ENCODE peak calls at places on chromosomes 12 and 14, in four cellular contexts. One of them, this sample, is unnamed.
A peak's percentile ranks its signal among the peaks of the same experiment; 100 is the strongest.

GRCh38 chr12:52260351-52261210 is 13.9 kb upstream of the KRT86 start:
- DNase-seq in psoas muscle: no peak
- DNase-seq in A549: no peak
- DNase-seq in lower lobe of right lung: no peak
- DNase-seq in this sample: no peak

GRCh38 chr12:57483466-57483865 is 3.8 kb upstream of the ARHGAP9 start:
- DNase-seq in lower lobe of right lung: no peak
- DNase-seq in psoas muscle: peak; percentile 19
- DNase-seq in A549: no peak
- DNase-seq in this sample: no peak

GRCh38 chr12:47087088-47087688 is 7.4 kb upstream of the AMIGO2 start:
- DNase-seq in A549: peak; percentile 31
- DNase-seq in psoas muscle: no peak
- DNase-seq in lower lobe of right lung: no peak
- DNase-seq in this sample: no peak

GRCh38 chr12:71686658-71687025 is 760 bp downstream of the TMEM19 start:
- DNase-seq in psoas muscle: no peak
- DNase-seq in A549: no peak
- DNase-seq in lower lobe of right lung: no peak
- DNase-seq in this sample: no peak

GRCh38 chr12:32233568-32233967 is 126.9 kb downstream of the BICD1 start:
- DNase-seq in lower lobe of right lung: no peak
- DNase-seq in A549: no peak
- DNase-seq in psoas muscle: no peak
- DNase-seq in this sample: no peak

GRCh38 chr12:68203460-68203875 is 22.1 kb downstream of the IL26 start:
- DNase-seq in psoas muscle: no peak
- DNase-seq in A549: no peak
- DNase-seq in lower lobe of right lung: no peak
- DNase-seq in this sample: no peak

GRCh38 chr12:52821826-52822660 is 8.1 kb upstream of the KRT4 start:
- DNase-seq in psoas muscle: no peak
- DNase-seq in lower lobe of right lung: no peak
- DNase-seq in A549: peak; percentile 57
- DNase-seq in this sample: no peak

GRCh38 chr12:75738486-75738885 is 227.1 kb upstream of the KRR1 start:
- DNase-seq in A549: no peak
- DNase-seq in psoas muscle: no peak
- DNase-seq in lower lobe of right lung: no peak
- DNase-seq in this sample: no peak

GRCh38 chr14:54329082-54329695 is 67.6 kb upstream of the CDKN3 start:
- DNase-seq in lower lobe of right lung: no peak
- DNase-seq in A549: peak; percentile 70
- DNase-seq in psoas muscle: no peak
- DNase-seq in this sample: peak; percentile 19

DNA sequence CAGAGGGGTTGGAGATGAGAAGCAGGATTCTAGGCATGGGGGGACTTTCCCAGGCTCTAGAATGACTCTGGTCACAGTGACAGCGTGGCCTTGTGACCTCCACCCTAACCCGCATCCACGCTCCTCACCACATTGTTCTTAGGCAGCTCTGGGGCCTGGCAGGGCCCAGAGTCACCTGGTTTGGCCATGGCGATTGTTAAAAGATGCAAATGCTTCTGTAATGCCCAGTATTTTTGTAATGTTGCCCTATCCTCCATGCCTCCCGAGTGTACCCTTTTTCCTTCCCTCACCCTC is 19.1 kb upstream of the EML1 start:
- DNase-seq in lower lobe of right lung: no peak
- DNase-seq in psoas muscle: no peak
- DNase-seq in A549: no peak
- DNase-seq in this sample: no peak
- TF ChIP-seq CTCF in lower lobe of right lung: no peak
- TF ChIP-seq CTCF in psoas muscle: no peak
- TF ChIP-seq CTCF in A549: no peak
- TF ChIP-seq CTCF in this sample: no peak

GRCh38 chr12:120856980-120857379 is 47.2 kb downstream of the SPPL3 start:
- DNase-seq in psoas muscle: no peak
- DNase-seq in lower lobe of right lung: no peak
- DNase-seq in A549: no peak
- DNase-seq in this sample: no peak
- H3K4me1 ChIP-seq in psoas muscle: peaks cover 35% of the 10 kb centered on the region
- H3K4me1 ChIP-seq in lower lobe of right lung: peaks cover 23% of the 10 kb centered on the region
- H3K4me1 ChIP-seq in A549: peaks cover 6% of the 10 kb centered on the region
- H3K4me1 ChIP-seq in this sample: peaks cover 57% of the 10 kb centered on the region

DNA sequence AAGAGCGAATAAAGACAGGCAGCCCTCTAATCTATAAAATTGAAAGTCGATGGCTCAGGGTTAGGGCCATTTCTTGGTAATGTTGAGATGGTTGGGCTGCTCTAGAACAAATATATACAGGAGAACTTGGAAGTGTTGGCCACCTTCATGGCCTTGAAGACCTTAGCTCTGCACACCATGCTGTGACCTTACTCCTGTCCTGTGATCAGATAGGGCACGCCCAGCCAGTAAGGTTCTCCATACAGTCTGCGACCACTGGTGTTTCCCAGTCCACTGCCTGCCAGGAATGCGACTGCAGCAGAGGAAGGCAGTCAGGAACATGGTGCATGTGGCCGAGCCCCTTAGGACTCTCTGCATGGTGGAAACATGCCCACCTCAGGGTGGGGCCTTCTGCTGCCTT is 73.2 kb upstream of the PSMA6 start:
- DNase-seq in lower lobe of right lung: no peak
- DNase-seq in A549: no peak
- DNase-seq in psoas muscle: no peak
- DNase-seq in this sample: no peak
- TF ChIP-seq CTCF in lower lobe of right lung: no peak
- TF ChIP-seq CTCF in A549: no peak
- TF ChIP-seq CTCF in psoas muscle: no peak
- TF ChIP-seq CTCF in this sample: no peak

GRCh38 chr14:21106191-21106505 is 5.3 kb downstream of the TMEM253 start:
- DNase-seq in A549: peak; percentile 41
- DNase-seq in lower lobe of right lung: no peak
- DNase-seq in psoas muscle: no peak
- DNase-seq in this sample: no peak

GRCh38 chr14:21106506-21107359 is 5.9 kb downstream of the TMEM253 start:
- DNase-seq in lower lobe of right lung: peak; percentile 84
- DNase-seq in psoas muscle: peak; percentile 89
- DNase-seq in A549: peak; percentile 87
- DNase-seq in this sample: peak; percentile 83

GRCh38 chr14:21109377-21110260 is 8.8 kb downstream of the TMEM253 start:
- DNase-seq in A549: no peak
- DNase-seq in lower lobe of right lung: no peak
- DNase-seq in psoas muscle: no peak
- DNase-seq in this sample: no peak

GRCh38 chr14:21107360-21107781 is 6.5 kb downstream of the TMEM253 start:
- DNase-seq in lower lobe of right lung: no peak
- DNase-seq in A549: peak; percentile 73
- DNase-seq in psoas muscle: no peak
- DNase-seq in this sample: no peak

GRCh38 chr14:21108791-21109190 is 7.9 kb downstream of the TMEM253 start:
- DNase-seq in psoas muscle: no peak
- DNase-seq in lower lobe of right lung: no peak
- DNase-seq in A549: no peak
- DNase-seq in this sample: no peak
- H3K4me1 ChIP-seq in psoas muscle: peaks cover 20% of the 10 kb centered on the region
- H3K4me1 ChIP-seq in lower lobe of right lung: peaks cover 31% of the 10 kb centered on the region
- H3K4me1 ChIP-seq in A549: peaks cover 41% of the 10 kb centered on the region
- H3K4me1 ChIP-seq in this sample: peaks cover 36% of the 10 kb centered on the region

DNA sequence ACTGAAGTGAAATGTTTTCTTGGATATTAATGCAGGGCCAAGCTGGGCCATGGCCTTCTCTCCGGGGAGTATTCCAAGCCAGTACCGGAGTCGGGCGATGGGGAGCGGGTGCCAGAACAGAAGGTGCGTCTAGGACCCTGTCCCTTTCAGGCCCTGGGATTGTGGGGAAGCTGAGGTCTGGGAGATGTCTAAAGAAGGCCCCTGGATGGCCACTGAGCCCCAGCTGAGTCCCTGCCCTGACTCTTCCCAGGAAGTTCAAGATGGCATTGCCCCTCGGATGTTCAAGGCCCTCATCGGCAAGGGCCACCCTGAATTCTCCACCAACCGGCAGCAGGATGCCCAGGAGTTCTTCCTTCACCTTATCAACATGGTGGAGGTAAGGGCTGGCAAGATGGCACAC is 7.2 kb upstream of the TPI1 start:
- DNase-seq in psoas muscle: no peak
- DNase-seq in lower lobe of right lung: no peak
- DNase-seq in A549: no peak
- DNase-seq in this sample: no peak
- TF ChIP-seq CTCF in psoas muscle: no peak
- TF ChIP-seq CTCF in lower lobe of right lung: no peak
- TF ChIP-seq CTCF in A549: no peak
- TF ChIP-seq CTCF in this sample: no peak